ENCODE peak calls at places on chromosome 1, in ten cellular contexts. One of them, this sample, is unnamed.

GRCh38 chr1:218570456-218570855 is 225.3 kb downstream of the TGFB2 start:
- DNase-seq in psoas muscle: no peak
- DNase-seq in adrenal gland: no peak
- DNase-seq in foreskin fibroblast: no peak
- DNase-seq in H1: no peak
- DNase-seq in aorta: no peak
- DNase-seq in neuronal stem cell: no peak
- DNase-seq in BE2C: no peak
- DNase-seq in astrocyte of the spinal cord: no peak
- DNase-seq in bronchial epithelial cell: no peak
- DNase-seq in this sample: no peak

GRCh38 chr1:40782371-40782956 is 1.1 kb upstream of the KCNQ4 start:
- DNase-seq in aorta: no peak
- DNase-seq in psoas muscle: peak
- DNase-seq in astrocyte of the spinal cord: peak
- DNase-seq in neuronal stem cell: no peak
- DNase-seq in BE2C: no peak
- DNase-seq in bronchial epithelial cell: no peak
- DNase-seq in foreskin fibroblast: peak
- DNase-seq in adrenal gland: no peak
- DNase-seq in H1: peak
- DNase-seq in this sample: no peak

GRCh38 chr1:79982218-79982617 is 975.7 kb upstream of the ADGRL4 start:
- DNase-seq in BE2C: no peak
- DNase-seq in foreskin fibroblast: peak
- DNase-seq in adrenal gland: peak
- DNase-seq in aorta: peak
- DNase-seq in astrocyte of the spinal cord: peak
- DNase-seq in psoas muscle: peak
- DNase-seq in neuronal stem cell: no peak
- DNase-seq in H1: no peak
- DNase-seq in bronchial epithelial cell: no peak
- DNase-seq in this sample: peak

GRCh38 chr1:177922209-177922608 is 47.6 kb downstream of the SEC16B start:
- DNase-seq in H1: no peak
- DNase-seq in BE2C: no peak
- DNase-seq in aorta: no peak
- DNase-seq in astrocyte of the spinal cord: no peak
- DNase-seq in adrenal gland: no peak
- DNase-seq in bronchial epithelial cell: no peak
- DNase-seq in foreskin fibroblast: no peak
- DNase-seq in neuronal stem cell: no peak
- DNase-seq in psoas muscle: no peak
- DNase-seq in this sample: no peak

GRCh38 chr1:200243042-200243437 is 166.8 kb downstream of the ZNF281 start:
- DNase-seq in astrocyte of the spinal cord: peak
- DNase-seq in bronchial epithelial cell: no peak
- DNase-seq in aorta: no peak
- DNase-seq in BE2C: no peak
- DNase-seq in H1: no peak
- DNase-seq in adrenal gland: no peak
- DNase-seq in foreskin fibroblast: peak
- DNase-seq in psoas muscle: no peak
- DNase-seq in neuronal stem cell: peak
- DNase-seq in this sample: no peak

GRCh38 chr1:162912061-162912667 is 51.2 kb upstream of the CCDC190 start:
- DNase-seq in psoas muscle: no peak
- DNase-seq in neuronal stem cell: no peak
- DNase-seq in aorta: no peak
- DNase-seq in bronchial epithelial cell: no peak
- DNase-seq in BE2C: no peak
- DNase-seq in adrenal gland: no peak
- DNase-seq in foreskin fibroblast: no peak
- DNase-seq in astrocyte of the spinal cord: no peak
- DNase-seq in H1: no peak
- DNase-seq in this sample: no peak

GRCh38 chr1:206742702-206743383 is 27.7 kb upstream of the IL19 start:
- DNase-seq in psoas muscle: no peak
- DNase-seq in BE2C: no peak
- DNase-seq in H1: no peak
- DNase-seq in adrenal gland: no peak
- DNase-seq in neuronal stem cell: no peak
- DNase-seq in bronchial epithelial cell: no peak
- DNase-seq in foreskin fibroblast: no peak
- DNase-seq in aorta: no peak
- DNase-seq in astrocyte of the spinal cord: no peak
- DNase-seq in this sample: no peak

GRCh38 chr1:81509619-81510018 is 291.1 kb upstream of the ADGRL2 start:
- DNase-seq in bronchial epithelial cell: peak
- DNase-seq in astrocyte of the spinal cord: no peak
- DNase-seq in psoas muscle: no peak
- DNase-seq in BE2C: no peak
- DNase-seq in neuronal stem cell: peak
- DNase-seq in adrenal gland: no peak
- DNase-seq in H1: no peak
- DNase-seq in aorta: no peak
- DNase-seq in foreskin fibroblast: peak
- DNase-seq in this sample: peak

GRCh38 chr1:99935534-99935933 is 34.3 kb upstream of the SLC35A3 start:
- DNase-seq in aorta: no peak
- DNase-seq in adrenal gland: no peak
- DNase-seq in H1: no peak
- DNase-seq in psoas muscle: no peak
- DNase-seq in bronchial epithelial cell: peak
- DNase-seq in BE2C: no peak
- DNase-seq in neuronal stem cell: no peak
- DNase-seq in astrocyte of the spinal cord: no peak
- DNase-seq in foreskin fibroblast: no peak
- DNase-seq in this sample: no peak

GRCh38 chr1:242525360-242525722 is 844 bp upstream of the PLD5 start:
- DNase-seq in foreskin fibroblast: no peak
- DNase-seq in adrenal gland: no peak
- DNase-seq in BE2C: no peak
- DNase-seq in H1: no peak
- DNase-seq in aorta: no peak
- DNase-seq in neuronal stem cell: peak
- DNase-seq in astrocyte of the spinal cord: no peak
- DNase-seq in bronchial epithelial cell: no peak
- DNase-seq in psoas muscle: no peak
- DNase-seq in this sample: no peak

GRCh38 chr1:242523968-242524570 is 428 bp downstream of the PLD5 start:
- DNase-seq in neuronal stem cell: peak
- DNase-seq in psoas muscle: no peak
- DNase-seq in adrenal gland: peak
- DNase-seq in BE2C: peak
- DNase-seq in bronchial epithelial cell: peak
- DNase-seq in foreskin fibroblast: peak
- DNase-seq in aorta: peak
- DNase-seq in H1: peak
- DNase-seq in astrocyte of the spinal cord: peak
- DNase-seq in this sample: peak

GRCh38 chr1:242522304-242522945 is 2.1 kb downstream of the PLD5 start:
- DNase-seq in bronchial epithelial cell: peak
- DNase-seq in BE2C: no peak
- DNase-seq in H1: no peak
- DNase-seq in neuronal stem cell: peak
- DNase-seq in aorta: no peak
- DNase-seq in adrenal gland: no peak
- DNase-seq in foreskin fibroblast: peak
- DNase-seq in psoas muscle: no peak
- DNase-seq in astrocyte of the spinal cord: peak
- DNase-seq in this sample: no peak

GRCh38 chr1:242524571-242525359 is at the start of gene PLD5:
- DNase-seq in BE2C: peak
- DNase-seq in neuronal stem cell: peak
- DNase-seq in foreskin fibroblast: peak
- DNase-seq in aorta: peak
- DNase-seq in psoas muscle: no peak
- DNase-seq in adrenal gland: no peak
- DNase-seq in bronchial epithelial cell: no peak
- DNase-seq in H1: peak
- DNase-seq in astrocyte of the spinal cord: no peak
- DNase-seq in this sample: peak

DNA sequence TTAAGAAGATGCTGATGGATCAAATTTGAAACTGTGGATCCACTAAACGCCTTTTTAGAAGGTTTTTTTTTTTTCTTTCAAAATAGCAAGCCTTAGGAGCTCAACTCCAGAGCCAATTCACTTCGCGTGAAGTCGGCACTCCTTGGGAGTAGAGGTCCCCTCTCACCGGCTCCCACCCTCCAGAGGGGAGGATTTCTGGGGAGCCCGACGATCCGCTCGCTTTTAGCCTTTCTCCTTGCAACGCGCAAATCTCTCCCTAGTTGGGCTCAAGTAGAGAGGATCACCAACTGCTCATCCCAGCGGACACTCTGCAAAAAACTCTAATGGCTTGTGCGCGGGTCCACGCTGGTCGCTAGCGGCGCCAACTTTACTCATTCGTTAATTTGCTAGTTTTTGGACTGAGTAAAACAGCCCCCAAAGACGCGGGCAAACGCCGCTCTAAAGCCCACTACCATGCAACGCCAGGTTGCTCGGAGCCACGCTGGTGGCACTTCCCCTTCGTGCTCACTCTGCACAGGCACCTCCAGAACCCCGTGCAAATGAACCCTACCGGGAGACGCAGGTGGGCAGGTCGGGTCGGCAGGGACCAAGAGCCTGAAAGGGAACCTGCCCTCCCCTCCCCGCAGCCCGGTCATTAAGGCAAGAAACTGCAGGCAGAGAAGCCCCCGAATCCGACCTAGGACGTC is 1.1 kb downstream of the PLD5 start:
- DNase-seq in psoas muscle: no peak
- DNase-seq in astrocyte of the spinal cord: no peak
- DNase-seq in adrenal gland: no peak
- DNase-seq in aorta: no peak
- DNase-seq in neuronal stem cell: peak
- DNase-seq in BE2C: no peak
- DNase-seq in H1: no peak
- DNase-seq in foreskin fibroblast: peak
- DNase-seq in bronchial epithelial cell: no peak
- DNase-seq in this sample: no peak
- H3K4me3 ChIP-seq in psoas muscle: peak
- H3K4me3 ChIP-seq in astrocyte of the spinal cord: peak
- H3K4me3 ChIP-seq in adrenal gland: no peak
- H3K4me3 ChIP-seq in aorta: peak
- H3K4me3 ChIP-seq in neuronal stem cell: peak
- H3K4me3 ChIP-seq in BE2C: peak
- H3K4me3 ChIP-seq in H1: peak
- H3K4me3 ChIP-seq in foreskin fibroblast: peak
- H3K4me3 ChIP-seq in bronchial epithelial cell: no peak
- H3K4me3 ChIP-seq in this sample: peak

GRCh38 chr1:187185389-187185788 is 356.6 kb downstream of the PLA2G4A start:
- DNase-seq in bronchial epithelial cell: no peak
- DNase-seq in psoas muscle: no peak
- DNase-seq in aorta: no peak
- DNase-seq in foreskin fibroblast: no peak
- DNase-seq in H1: no peak
- DNase-seq in neuronal stem cell: no peak
- DNase-seq in adrenal gland: no peak
- DNase-seq in BE2C: no peak
- DNase-seq in astrocyte of the spinal cord: no peak
- DNase-seq in this sample: no peak
- H3K4me3 ChIP-seq in bronchial epithelial cell: no peak
- H3K4me3 ChIP-seq in psoas muscle: no peak
- H3K4me3 ChIP-seq in aorta: no peak
- H3K4me3 ChIP-seq in foreskin fibroblast: no peak
- H3K4me3 ChIP-seq in H1: no peak
- H3K4me3 ChIP-seq in neuronal stem cell: no peak
- H3K4me3 ChIP-seq in adrenal gland: no peak
- H3K4me3 ChIP-seq in BE2C: no peak
- H3K4me3 ChIP-seq in astrocyte of the spinal cord: no peak
- H3K4me3 ChIP-seq in this sample: no peak

DNA sequence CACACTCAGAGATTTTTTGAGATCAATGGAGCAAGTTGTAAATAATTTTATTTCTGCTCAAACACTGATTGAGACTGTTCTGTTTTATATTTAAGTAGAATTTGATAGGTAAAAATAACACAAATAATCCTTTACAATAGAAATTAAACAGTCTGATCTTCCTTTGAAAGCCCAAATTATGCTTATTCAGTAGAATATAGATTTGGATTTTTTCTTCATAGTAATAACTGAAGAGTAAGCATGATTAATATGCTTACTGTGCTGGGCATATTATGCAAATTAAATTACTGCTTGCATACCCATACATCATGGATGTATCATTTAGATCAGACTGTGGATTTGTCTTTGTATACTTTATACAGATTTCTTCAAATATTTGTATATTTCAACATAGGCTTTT is 121.4 kb downstream of the LEPR start:
- DNase-seq in H1: no peak
- DNase-seq in bronchial epithelial cell: no peak
- DNase-seq in neuronal stem cell: no peak
- DNase-seq in foreskin fibroblast: no peak
- DNase-seq in astrocyte of the spinal cord: no peak
- DNase-seq in aorta: no peak
- DNase-seq in adrenal gland: no peak
- DNase-seq in BE2C: no peak
- DNase-seq in psoas muscle: no peak
- DNase-seq in this sample: no peak
- H3K4me3 ChIP-seq in H1: no peak
- H3K4me3 ChIP-seq in bronchial epithelial cell: no peak
- H3K4me3 ChIP-seq in neuronal stem cell: no peak
- H3K4me3 ChIP-seq in foreskin fibroblast: no peak
- H3K4me3 ChIP-seq in astrocyte of the spinal cord: no peak
- H3K4me3 ChIP-seq in aorta: no peak
- H3K4me3 ChIP-seq in adrenal gland: no peak
- H3K4me3 ChIP-seq in BE2C: no peak
- H3K4me3 ChIP-seq in psoas muscle: no peak
- H3K4me3 ChIP-seq in this sample: no peak

GRCh38 chr1:168439451-168440375 is 104.1 kb downstream of the XCL2 start:
- DNase-seq in psoas muscle: peak
- DNase-seq in BE2C: peak
- DNase-seq in H1: peak
- DNase-seq in bronchial epithelial cell: peak
- DNase-seq in neuronal stem cell: peak
- DNase-seq in foreskin fibroblast: peak
- DNase-seq in adrenal gland: peak
- DNase-seq in astrocyte of the spinal cord: peak
- DNase-seq in aorta: peak
- DNase-seq in this sample: peak
- H3K4me3 ChIP-seq in psoas muscle: peak
- H3K4me3 ChIP-seq in BE2C: peak
- H3K4me3 ChIP-seq in H1: no peak
- H3K4me3 ChIP-seq in bronchial epithelial cell: no peak
- H3K4me3 ChIP-seq in neuronal stem cell: no peak
- H3K4me3 ChIP-seq in foreskin fibroblast: peak
- H3K4me3 ChIP-seq in adrenal gland: no peak
- H3K4me3 ChIP-seq in astrocyte of the spinal cord: no peak
- H3K4me3 ChIP-seq in aorta: no peak
- H3K4me3 ChIP-seq in this sample: no peak

GRCh38 chr1:26922901-26923300 is 1.4 kb downstream of the NUDC start:
- DNase-seq in BE2C: no peak
- DNase-seq in bronchial epithelial cell: peak
- DNase-seq in psoas muscle: no peak
- DNase-seq in astrocyte of the spinal cord: no peak
- DNase-seq in foreskin fibroblast: no peak
- DNase-seq in adrenal gland: no peak
- DNase-seq in H1: no peak
- DNase-seq in neuronal stem cell: no peak
- DNase-seq in aorta: no peak
- DNase-seq in this sample: no peak
- H3K4me3 ChIP-seq in BE2C: peak
- H3K4me3 ChIP-seq in bronchial epithelial cell: no peak
- H3K4me3 ChIP-seq in psoas muscle: peak
- H3K4me3 ChIP-seq in astrocyte of the spinal cord: peak
- H3K4me3 ChIP-seq in foreskin fibroblast: peak
- H3K4me3 ChIP-seq in adrenal gland: no peak
- H3K4me3 ChIP-seq in H1: peak
- H3K4me3 ChIP-seq in neuronal stem cell: peak
- H3K4me3 ChIP-seq in aorta: peak
- H3K4me3 ChIP-seq in this sample: peak

This sample was measured in prostate gland.